ENCODE peak calls at places on chromosome 10, in five cellular contexts. J, V, I, O and C are unnamed samples.

GRCh38 chr10:25522946-25523608 is 348.3 kb downstream of the GPR158 start:
- DNase-seq in J (peak; percentile 66), V (no peak), I (no peak), O (peak; percentile 17), C (no peak)

GRCh38 chr10:103470755-103471653 is 8.0 kb downstream of the CALHM3 start:
- DNase-seq in J (no peak), V (peak; percentile 77), I (no peak), O (no peak), C (no peak)

GRCh38 chr10:71795248-71795647 is 21.9 kb upstream of the VSIR start:
- DNase-seq in J (peak; percentile 51), V (no peak), I (no peak), O (peak; percentile 77), C (no peak)

GRCh38 chr10:89702121-89702480 is 711 bp downstream of the KIF20B start:
- DNase-seq in J (no peak), V (no peak), I (no peak), O (no peak), C (no peak)

GRCh38 chr10:98790817-98791216 is 344.1 kb upstream of the HPS1 start:
- DNase-seq in J (peak; percentile 1), V (no peak), I (no peak), O (peak; percentile 35), C (no peak)

GRCh38 chr10:106044511-106044910 is 1120.0 kb downstream of the SORCS1 start:
- DNase-seq in J (no peak), V (no peak), I (no peak), O (no peak), C (no peak)

GRCh38 chr10:121261665-121262064 is 336.6 kb downstream of the FGFR2 start:
- DNase-seq in J (no peak), V (no peak), I (no peak), O (no peak), C (no peak)

GRCh38 chr10:57624066-57624465 is 643.6 kb downstream of the IPMK start:
- DNase-seq in J (no peak), V (no peak), I (no peak), O (no peak), C (no peak)

GRCh38 chr10:70476249-70477035 is 2.1 kb upstream of the PALD1 start:
- DNase-seq in J (no peak), V (no peak), I (no peak), O (no peak), C (no peak)

GRCh38 chr10:21707498-21707897 is 173.5 kb downstream of the MLLT10 start:
- DNase-seq in J (no peak), V (no peak), I (no peak), O (no peak), C (no peak)

GRCh38 chr10:26474062-26474461 is 35.9 kb downstream of the APBB1IP start:
- DNase-seq in J (peak; percentile 52), V (no peak), I (no peak), O (no peak), C (no peak)

GRCh38 chr10:74825371-74826141 is 844 bp upstream of the KAT6B start:
- DNase-seq in J (peak; percentile 42), V (no peak), I (no peak), O (peak; percentile 82), C (no peak)

GRCh38 chr10:30185916-30186315 is 126.5 kb upstream of the JCAD start:
- DNase-seq in J (no peak), V (no peak), I (peak; percentile 83), O (no peak), C (peak; percentile 73)

GRCh38 chr10:91196268-91197043 is 24.0 kb upstream of the PCGF5 start:
- DNase-seq in J (no peak), V (no peak), I (no peak), O (no peak), C (no peak)

GRCh38 chr10:69486922-69487730 is 35.9 kb downstream of the TSPAN15 start:
- DNase-seq in J (no peak), V (no peak), I (peak; percentile 37), O (peak; percentile 46), C (no peak)

GRCh38 chr10:36675458-36675880 is 449.9 kb upstream of the ANKRD30A start:
- DNase-seq in J (no peak), V (no peak), I (no peak), O (no peak), C (no peak)

GRCh38 chr10:114388275-114388674 is 16.0 kb downstream of the AFAP1L2 start:
- DNase-seq in J (no peak), V (no peak), I (no peak), O (no peak), C (no peak)

DNA sequence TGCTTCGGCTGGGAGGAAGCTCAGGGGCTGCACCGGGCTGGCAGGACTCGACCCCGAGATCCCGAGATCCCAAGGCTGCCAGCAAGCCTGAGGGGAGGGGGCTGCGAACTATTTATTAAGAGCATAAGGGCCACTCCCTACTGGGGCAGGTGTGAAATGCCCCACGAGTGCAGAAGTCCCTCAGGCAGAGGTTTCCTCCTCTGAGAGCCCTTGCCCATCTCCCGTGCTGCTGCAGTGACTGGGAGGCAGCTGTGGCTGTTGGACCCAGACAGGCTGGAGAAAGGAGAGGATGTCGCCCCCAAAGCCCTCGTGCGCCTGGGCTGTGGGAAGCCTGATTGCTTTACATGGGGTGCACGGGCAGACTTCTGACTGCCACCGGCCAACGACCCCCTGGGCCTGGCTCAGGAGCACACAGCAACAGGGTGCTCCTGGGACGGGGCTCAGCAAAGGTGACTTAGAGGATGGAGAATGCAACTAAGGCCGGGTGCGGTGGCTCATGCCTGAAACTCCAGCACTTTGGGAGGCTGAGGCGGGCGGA is 39.8 kb downstream of the RGS10 start:
- DNase-seq in J (no peak), V (no peak), I (no peak), O (no peak), C (no peak)
- H3K4me3 ChIP-seq in J (no peak overlapping the region), V (no peak overlapping the region), I (no peak overlapping the region), O (no peak overlapping the region), C (no peak overlapping the region)

DNA sequence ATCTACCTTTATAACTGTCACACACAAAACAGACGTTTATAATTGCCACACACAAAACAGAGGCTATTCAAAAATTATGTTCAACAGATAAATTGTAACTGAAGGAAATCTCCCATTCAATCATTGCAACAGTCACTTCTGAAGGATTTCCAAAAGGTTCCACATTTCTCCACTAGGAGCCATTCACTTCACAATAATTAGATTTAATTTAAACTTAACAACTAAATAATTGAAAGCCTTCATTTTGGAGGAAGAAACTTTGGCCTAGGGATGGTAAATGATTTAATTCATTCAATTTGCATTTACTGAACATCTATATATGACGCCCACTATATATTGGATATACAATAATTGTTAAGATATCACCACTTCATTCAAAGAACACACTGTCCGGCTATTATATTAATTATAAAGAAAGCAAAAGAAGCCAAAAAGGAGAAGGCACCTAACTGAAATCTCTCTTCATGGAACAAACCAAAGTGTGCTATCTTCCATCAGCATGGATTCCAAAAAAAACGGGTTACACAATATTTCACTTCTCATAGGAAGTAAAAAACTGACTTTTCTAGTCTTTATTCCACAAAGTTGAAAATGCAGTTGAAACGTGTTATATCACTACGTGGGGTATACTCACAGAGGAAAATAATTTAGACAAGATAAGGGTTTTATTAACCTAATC is 1.7 kb downstream of the ATAD1 start:
- DNase-seq in J (no peak), V (no peak), I (no peak), O (no peak), C (no peak)
- H3K4me3 ChIP-seq in J (no peak overlapping the region), V (peak overlapping the region; percentile 72), I (peak overlapping the region; percentile 76), O (peak overlapping the region; percentile 58), C (no peak overlapping the region)

GRCh38 chr10:102467318-102467717 is 16.0 kb upstream of the C10orf95 start:
- DNase-seq in J (no peak), V (no peak), I (no peak), O (no peak), C (no peak)

GRCh38 chr10:102468683-102469082 is 17.3 kb upstream of the C10orf95 start:
- DNase-seq in J (no peak), V (no peak), I (no peak), O (no peak), C (no peak)

GRCh38 chr10:102470579-102471546 is 19.5 kb upstream of the C10orf95 start:
- DNase-seq in J (no peak), V (no peak), I (no peak), O (no peak), C (no peak)

GRCh38 chr10:102465466-102465865 is 14.1 kb upstream of the C10orf95 start:
- DNase-seq in J (no peak), V (no peak), I (no peak), O (no peak), C (no peak)

GRCh38 chr10:102467971-102468438 is 16.7 kb upstream of the C10orf95 start:
- DNase-seq in J (no peak), V (no peak), I (no peak), O (no peak), C (no peak)
- H3K4me3 ChIP-seq in J (no peak overlapping the region), V (no peak overlapping the region), I (no peak overlapping the region), O (no peak overlapping the region), C (no peak overlapping the region)

DNA sequence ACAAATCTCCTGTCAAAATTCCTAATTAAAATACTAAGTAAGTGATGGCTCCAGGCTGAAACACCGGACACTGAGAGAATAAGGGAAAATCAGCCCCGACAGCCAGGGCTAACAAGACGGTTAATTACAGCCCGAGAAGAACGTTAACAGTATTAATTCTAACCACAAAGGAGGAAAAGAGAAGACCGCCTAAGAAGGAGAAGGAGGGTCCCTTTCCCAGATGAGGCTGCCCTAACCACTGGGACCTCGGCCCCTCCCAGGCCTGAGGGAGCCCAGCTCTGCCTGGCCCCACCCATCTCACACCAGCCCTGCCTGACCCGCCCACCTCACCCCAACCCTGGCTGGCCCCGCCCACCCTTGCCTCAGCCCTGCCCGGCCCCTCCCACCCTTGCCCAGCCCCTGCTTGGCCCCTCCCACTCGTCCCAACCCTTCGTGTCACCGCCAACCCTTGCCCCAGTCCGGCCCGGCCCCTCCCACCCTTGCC is 51.3 kb downstream of the PWWP2B start:
- DNase-seq in J (peak; percentile 77), V (peak; percentile 94), I (no peak), O (no peak), C (no peak)
- H3K4me3 ChIP-seq in J (no peak overlapping the region), V (no peak overlapping the region), I (no peak overlapping the region), O (no peak overlapping the region), C (no peak overlapping the region)